ENCODE peak calls at places on chromosomes 3 and 15, in nine cellular contexts. N is activated T-cell treated with anti-CD3 and anti-CD28 coated beads for 4 hours, G is SW480, S is GM23338, C is EH, Q is AG08395, Z is myocyte, B is SHP77, F is iPS-NIHi11. I is an unnamed sample.

GRCh38 chr15:41942886-41943285 is 29.5 kb downstream of the EHD4 start:
- DNase-seq in C (no peak), Q (no peak), G (no peak), N (no peak), F (no peak), S (no peak), B (no peak), Z (no peak), I (no peak)

GRCh38 chr3:160174621-160175020 is 50.6 kb upstream of the C3orf80 start:
- DNase-seq in G (no peak), Q (no peak), F (no peak), B (no peak), C (peak; percentile 50), S (no peak), Z (peak; percentile 30), N (no peak), I (no peak)

GRCh38 chr3:33218446-33219174 is at the start of gene SUSD5:
- DNase-seq in C (peak; percentile 58), B (no peak), Z (peak; percentile 74), N (no peak), Q (peak; percentile 28), S (peak; percentile 81), F (peak; percentile 80), G (no peak), I (peak; percentile 25)

GRCh38 chr3:15405448-15406050 is 21.8 kb downstream of the METTL6 start:
- DNase-seq in N (no peak), G (peak; percentile 58), Q (peak; percentile 64), C (peak; percentile 67), B (peak; percentile 39), Z (peak; percentile 65), F (peak; percentile 62), S (peak; percentile 80), I (peak; percentile 81)

GRCh38 chr3:32018723-32019564 is 37.4 kb downstream of the ZNF860 start:
- DNase-seq in C (peak; percentile 53), F (peak; percentile 70), N (no peak), Z (peak; percentile 70), B (peak; percentile 41), Q (peak; percentile 68), G (peak; percentile 67), S (peak; percentile 77), I (peak; percentile 70)

GRCh38 chr15:100201376-100202280 is 140.1 kb downstream of the ADAMTS17 start:
- DNase-seq in F (no peak), B (no peak), N (no peak), Q (no peak), S (no peak), Z (no peak), G (peak; percentile 62), C (no peak), I (no peak)

GRCh38 chr3:101519685-101520365 is 6.8 kb upstream of the SENP7 start:
- DNase-seq in C (no peak), N (no peak), S (no peak), F (no peak), Z (no peak), B (no peak), Q (no peak), G (no peak), I (no peak)

GRCh38 chr3:149581248-149581647 is 76.6 kb downstream of the WWTR1 start:
- DNase-seq in B (no peak), F (no peak), Q (no peak), S (no peak), C (peak; percentile 73), Z (no peak), G (peak; percentile 83), N (no peak), I (peak; percentile 36)

GRCh38 chr3:15377961-15378791 is 45.8 kb upstream of the SH3BP5 start:
- DNase-seq in F (peak; percentile 75), Q (peak; percentile 83), G (peak; percentile 87), B (peak; percentile 89), N (peak; percentile 94), S (peak; percentile 99), Z (peak; percentile 96), C (peak; percentile 95), I (peak; percentile 95)

GRCh38 chr3:196268270-196269163 is 19.0 kb downstream of the PCYT1A start:
- DNase-seq in C (peak; percentile 89), F (peak; percentile 56), Z (peak; percentile 35), B (no peak), S (peak; percentile 48), N (no peak), G (no peak), Q (peak; percentile 56), I (peak; percentile 87)

GRCh38 chr3:50297896-50298725 is 1.1 kb downstream of the HYAL3 start:
- DNase-seq in S (peak; percentile 32), C (no peak), G (no peak), B (no peak), Z (no peak), Q (no peak), N (no peak), F (no peak), I (no peak)

GRCh38 chr3:45978348-45978747 is 17.3 kb downstream of the FYCO1 start:
- DNase-seq in G (peak; percentile 42), N (no peak), F (no peak), Z (peak; percentile 76), B (peak; percentile 81), Q (no peak), C (no peak), S (no peak), I (no peak)

GRCh38 chr15:25175033-25175788 is 220.4 kb downstream of the SNRPN start:
- DNase-seq in Z (no peak), N (no peak), C (no peak), S (no peak), F (peak; percentile 2), G (no peak), Q (no peak), B (no peak), I (no peak)

GRCh38 chr15:79960502-79961217 is 10.3 kb downstream of the BCL2A1 start:
- DNase-seq in F (no peak), B (no peak), C (no peak), S (no peak), G (no peak), Q (no peak), N (no peak), Z (no peak), I (peak; percentile 34)

GRCh38 chr3:52872245-52872644 is 25.1 kb downstream of the STIMATE start:
- DNase-seq in G (peak; percentile 60), F (no peak), C (peak; percentile 39), B (no peak), S (no peak), Q (no peak), Z (no peak), N (no peak), I (no peak)

GRCh38 chr3:13245579-13245978 is 172.3 kb upstream of the IQSEC1 start:
- DNase-seq in S (no peak), N (no peak), B (no peak), F (no peak), C (no peak), G (no peak), Z (no peak), Q (no peak), I (no peak)

GRCh38 chr3:123467051-123467450 is 18.2 kb upstream of the ADCY5 start:
- DNase-seq in C (no peak), Q (no peak), Z (no peak), N (no peak), S (no peak), B (no peak), F (no peak), G (no peak), I (no peak)

GRCh38 chr15:69797051-69797595 is 300.6 kb downstream of the TLE3 start:
- DNase-seq in F (no peak), G (no peak), C (no peak), Q (no peak), Z (no peak), S (no peak), B (no peak), N (no peak), I (no peak)

GRCh38 chr3:172595648-172596393 is 72.6 kb upstream of the TNFSF10 start:
- DNase-seq in Q (peak; percentile 64), S (peak; percentile 74), F (peak; percentile 29), C (peak; percentile 41), B (peak; percentile 10), G (peak; percentile 80), Z (peak; percentile 65), N (peak; percentile 30), I (peak; percentile 76)

GRCh38 chr15:32676095-32676643 is 34.7 kb downstream of the SCG5 start:
- DNase-seq in Q (no peak), N (no peak), C (no peak), B (no peak), F (no peak), Z (no peak), G (no peak), S (no peak), I (no peak)

GRCh38 chr3:112306825-112307224 is 12.8 kb upstream of the SLC9C1 start:
- DNase-seq in C (no peak), Z (no peak), G (no peak), F (no peak), B (no peak), Q (no peak), N (no peak), S (no peak), I (no peak)

GRCh38 chr3:5160926-5161858 is 26.3 kb upstream of the EDEM1 start:
- DNase-seq in N (no peak), F (no peak), Q (peak; percentile 7), Z (no peak), B (no peak), G (no peak), C (peak; percentile 44), S (peak; percentile 16), I (no peak)

GRCh38 chr3:185824051-185824466 is 783 bp downstream of the IGF2BP2 start:
- DNase-seq in S (peak; percentile 71), F (peak; percentile 47), N (no peak), C (peak; percentile 31), Z (peak; percentile 46), Q (no peak), G (no peak), B (no peak), I (no peak)

GRCh38 chr15:90423920-90424319 is 35.9 kb downstream of the IQGAP1 start:
- DNase-seq in S (no peak), F (no peak), C (peak; percentile 25), Q (no peak), G (no peak), B (no peak), Z (no peak), N (no peak), I (no peak)

GRCh38 chr3:72329354-72329753 is 518.9 kb downstream of the SHQ1 start:
- DNase-seq in Q (no peak), Z (no peak), N (no peak), B (peak; percentile 85), S (peak; percentile 50), F (peak; percentile 53), G (no peak), C (peak; percentile 73), I (no peak)

GRCh38 chr15:40333922-40334492 is 6.7 kb downstream of the CCDC9B start:
- DNase-seq in Q (no peak), N (no peak), S (no peak), G (no peak), C (peak; percentile 79), B (peak; percentile 39), F (peak; percentile 26), Z (no peak), I (peak; percentile 39)

GRCh38 chr3:183375787-183376186 is 52.6 kb downstream of the MCF2L2 start:
- DNase-seq in Q (no peak), G (no peak), Z (no peak), N (no peak), S (no peak), F (no peak), C (no peak), B (no peak), I (no peak)

GRCh38 chr3:171458056-171458856 is 1.9 kb downstream of the TNIK start:
- DNase-seq in F (peak; percentile 31), B (no peak), Z (no peak), G (peak; percentile 81), Q (no peak), S (peak; percentile 64), N (peak; percentile 19), C (no peak), I (no peak)

GRCh38 chr15:67126551-67127333 is 61.3 kb downstream of the SMAD3 start:
- DNase-seq in N (no peak), S (no peak), C (no peak), G (no peak), B (peak; percentile 43), F (no peak), Q (no peak), Z (no peak), I (no peak)

GRCh38 chr3:128483657-128484403 is 9.2 kb downstream of the GATA2 start:
- DNase-seq in N (no peak), Q (no peak), G (no peak), B (no peak), Z (no peak), F (no peak), S (peak; percentile 66), C (peak; percentile 31), I (no peak)

GRCh38 chr15:31083394-31083790 is 18.1 kb downstream of the TRPM1 start:
- DNase-seq in B (peak; percentile 11), Z (no peak), G (peak; percentile 92), N (no peak), Q (no peak), C (peak; percentile 44), F (peak; percentile 34), S (no peak), I (no peak)